ENCODE peak calls at places on chromosomes 16 and 17, in seven cellular contexts. P is ovary, C is body of pancreas, U is IMR-90, Y is tibial nerve, S is stomach, J is H54. L is an unnamed sample.

GRCh38 chr16:50881331-50881830 is 139.5 kb downstream of the CYLD start:
- DNase-seq in C (no peak), J (no peak), P (no peak), Y (no peak), U (no peak), S (no peak), L (no peak)

GRCh38 chr17:9941305-9941704 is 36.2 kb upstream of the RCVRN start:
- DNase-seq in J (no peak), U (no peak), S (no peak), C (no peak), P (no peak), Y (no peak), L (no peak)

GRCh38 chr17:66533572-66533971 is 231.2 kb downstream of the PRKCA start:
- DNase-seq in S (no peak), C (no peak), U (peak; percentile 73), Y (no peak), J (no peak), P (peak; percentile 57), L (no peak)

GRCh38 chr17:15309236-15309635 is 32.2 kb downstream of the TEKT3 start:
- DNase-seq in C (no peak), S (no peak), Y (no peak), P (no peak), U (no peak), J (no peak), L (no peak)

GRCh38 chr17:47810901-47811635 is 10.5 kb downstream of the OSBPL7 start:
- DNase-seq in J (no peak), S (peak; percentile 54), P (peak; percentile 53), U (no peak), C (peak; percentile 64), Y (no peak), L (peak; percentile 72)

GRCh38 chr16:87016636-87017035 is 300.6 kb downstream of the C16orf95 start:
- DNase-seq in P (no peak), S (no peak), J (no peak), U (no peak), Y (no peak), C (no peak), L (no peak)

GRCh38 chr16:85928411-85928820 is 29.5 kb downstream of the IRF8 start:
- DNase-seq in P (peak; percentile 64), J (no peak), C (no peak), S (no peak), Y (peak; percentile 51), U (peak; percentile 10), L (no peak)

GRCh38 chr17:51188321-51188853 is 22.2 kb downstream of the NME2 start:
- DNase-seq in U (no peak), Y (no peak), P (no peak), C (no peak), S (no peak), J (no peak), L (no peak)

GRCh38 chr17:10151667-10152496 is 46.5 kb downstream of the GAS7 start:
- DNase-seq in S (peak; percentile 27), U (no peak), P (no peak), J (no peak), Y (no peak), C (no peak), L (no peak)

GRCh38 chr17:7251330-7252175 is at the start of gene CTDNEP1:
- DNase-seq in S (peak; percentile 98), P (peak; percentile 98), J (peak; percentile 94), Y (peak; percentile 96), C (peak; percentile 98), U (peak; percentile 100), L (peak; percentile 99)

GRCh38 chr16:15055141-15056053 is 477 bp downstream of the NTAN1 start:
- DNase-seq in S (no peak), U (peak; percentile 23), C (peak; percentile 58), J (peak; percentile 37), P (no peak), Y (no peak), L (peak; percentile 53)

DNA sequence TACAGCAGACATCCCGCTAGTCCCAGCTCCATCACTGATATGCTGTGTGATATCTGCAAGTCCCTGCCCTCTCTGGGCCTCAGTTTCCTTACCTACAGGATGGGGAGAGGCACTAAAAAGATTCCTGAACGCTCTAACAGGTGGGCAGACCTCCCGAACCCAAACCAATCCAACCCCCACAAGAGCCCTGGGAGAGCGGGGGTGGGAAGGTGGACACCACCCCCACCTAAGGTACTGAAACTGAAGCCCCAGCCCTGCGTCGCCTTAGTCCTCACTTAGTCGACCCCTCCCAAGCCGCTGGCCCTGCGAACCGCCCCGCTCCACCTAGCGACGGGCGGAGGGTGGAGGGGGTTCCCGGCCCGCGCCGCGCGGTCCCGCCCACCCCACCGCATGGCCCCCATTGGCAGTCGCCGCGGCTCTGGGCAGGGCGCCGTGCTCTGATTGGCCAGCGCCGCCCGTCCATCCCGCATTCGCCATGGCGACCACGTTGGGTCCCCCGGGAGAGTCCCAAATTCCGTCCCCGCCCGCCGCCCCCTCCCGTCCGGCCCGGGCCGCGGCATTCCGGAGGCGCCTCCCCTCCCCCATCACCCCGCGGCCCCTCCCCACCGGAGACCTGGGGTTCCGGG is 578 bp downstream of the CCDC102A start:
- DNase-seq in U (peak; percentile 88), S (peak; percentile 95), C (peak; percentile 95), P (peak; percentile 98), Y (peak; percentile 90), J (peak; percentile 99), L (peak; percentile 92)
- TF ChIP-seq POLR2A in U (peak; percentile 33), S (no peak), C (peak; percentile 35), P (no peak), Y (no peak), J (no peak), L (no peak)

DNA sequence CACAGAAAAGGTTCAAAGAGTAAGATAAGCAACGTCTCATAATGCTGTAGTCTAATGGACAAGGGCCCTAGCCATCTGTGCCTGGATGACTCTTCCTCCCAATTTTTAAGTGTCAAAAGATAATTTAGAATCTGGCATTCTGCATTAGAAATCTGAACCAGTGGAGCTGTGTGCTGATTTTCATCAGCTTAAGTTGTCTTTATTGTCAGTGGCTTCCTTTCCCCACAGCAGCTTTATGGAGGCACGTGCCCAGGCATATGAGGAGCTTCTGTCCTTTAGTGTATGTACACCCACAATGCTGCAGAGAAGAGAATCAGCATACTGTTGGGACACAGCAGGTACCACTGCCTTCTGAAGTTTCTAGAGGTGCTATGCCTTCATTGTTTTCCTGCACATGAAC is 37.9 kb downstream of the HEATR6 start:
- DNase-seq in Y (no peak), J (no peak), P (no peak), S (no peak), C (no peak), U (no peak), L (no peak)
- TF ChIP-seq POLR2A in Y (no peak), J (no peak), P (no peak), S (no peak), C (no peak), U (no peak), L (no peak)

GRCh38 chr16:66622863-66623262 is 18.4 kb downstream of the CMTM3 start:
- DNase-seq in C (no peak), U (peak; percentile 32), Y (no peak), S (no peak), P (no peak), J (no peak), L (no peak)
- TF ChIP-seq POLR2A in C (no peak), U (no peak), Y (no peak), S (no peak), P (no peak), J (no peak), L (no peak)

GRCh38 chr16:77190190-77190477 is 856 bp upstream of the MON1B start:
- DNase-seq in C (no peak), S (no peak), P (no peak), U (no peak), J (no peak), Y (no peak), L (no peak)

GRCh38 chr16:77191259-77191969 is 424 bp downstream of the MON1B start:
- DNase-seq in C (peak; percentile 35), P (peak; percentile 56), U (no peak), S (no peak), Y (no peak), J (no peak), L (peak; percentile 88)

GRCh38 chr16:77193377-77193776 is 2.4 kb downstream of the MON1B start:
- DNase-seq in Y (no peak), C (no peak), S (no peak), U (no peak), P (no peak), J (no peak), L (no peak)

GRCh38 chr16:77194295-77195231 is 3.6 kb downstream of the MON1B start:
- DNase-seq in J (no peak), Y (no peak), S (no peak), P (no peak), C (no peak), U (no peak), L (no peak)

DNA sequence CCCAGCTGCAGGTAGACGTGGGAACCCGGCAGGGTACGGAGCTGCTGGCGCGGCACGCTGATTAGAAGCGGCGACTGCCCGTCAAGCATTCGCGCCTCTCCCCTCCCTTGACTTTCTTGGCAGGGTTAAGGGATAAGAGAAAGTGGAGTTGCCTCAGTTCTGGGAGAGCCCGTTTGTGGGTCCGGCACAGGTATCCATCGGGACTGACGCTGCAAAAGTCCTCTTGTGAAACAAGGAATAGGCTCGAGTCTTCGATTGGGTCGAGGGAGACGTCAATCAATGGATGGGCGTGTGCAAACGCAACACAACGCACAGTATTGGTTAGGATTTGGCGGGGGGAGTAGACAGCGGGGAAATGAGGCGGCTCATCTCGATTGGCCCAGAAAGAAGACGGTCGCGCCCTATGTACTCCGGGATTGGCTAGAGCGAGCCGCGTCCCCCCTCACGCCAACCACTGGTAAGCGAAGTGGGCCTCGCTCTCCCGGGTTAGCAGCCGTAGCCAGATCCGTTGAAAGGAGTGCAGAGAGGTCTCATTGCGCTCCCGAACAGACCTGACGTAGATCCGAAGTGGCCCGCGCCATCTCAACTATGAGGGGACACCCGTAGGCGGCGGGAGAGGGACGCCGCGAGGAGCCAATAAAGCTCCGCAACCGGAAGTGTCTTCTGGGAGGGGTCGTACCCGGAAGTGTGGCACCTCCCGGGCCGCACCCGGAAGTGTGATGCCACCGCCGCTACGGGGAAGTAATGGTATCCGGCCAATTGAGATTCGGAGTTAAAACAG is at the start of gene MON1B:
- DNase-seq in J (peak; percentile 90), Y (peak; percentile 96), C (peak; percentile 97), P (peak; percentile 96), U (peak; percentile 98), S (peak; percentile 97), L (peak; percentile 99)
- TF ChIP-seq POLR2A in J (peak; percentile 67), Y (peak; percentile 85), C (peak; percentile 92), P (peak; percentile 86), U (peak; percentile 88), S (no peak), L (no peak)

GRCh38 chr16:535446-536405 is 8.2 kb downstream of the CAPN15 start:
- DNase-seq in C (no peak), J (peak; percentile 99), P (no peak), U (peak; percentile 52), Y (no peak), S (peak; percentile 81), L (peak; percentile 51)
- TF ChIP-seq POLR2A in C (no peak), J (no peak), P (no peak), U (no peak), Y (no peak), S (no peak), L (no peak)

GRCh38 chr17:44503080-44503842 is at the start of gene GPATCH8:
- DNase-seq in P (peak; percentile 96), U (peak; percentile 93), J (peak; percentile 91), Y (peak; percentile 85), S (peak; percentile 93), C (peak; percentile 93), L (peak; percentile 90)
- TF ChIP-seq POLR2A in P (peak; percentile 69), U (peak; percentile 74), J (peak; percentile 84), Y (peak; percentile 66), S (no peak), C (peak; percentile 81), L (peak; percentile 24)

GRCh38 chr17:78140169-78141051 is 5.8 kb upstream of the C17orf99 start:
- DNase-seq in S (peak; percentile 96), Y (peak; percentile 86), J (peak; percentile 93), U (peak; percentile 21), P (peak; percentile 82), C (peak; percentile 95), L (peak; percentile 97)
- TF ChIP-seq POLR2A in S (no peak), Y (no peak), J (no peak), U (no peak), P (no peak), C (peak; percentile 61), L (no peak)

L was measured in lower leg skin.